ENCODE peak calls at places on chromosomes 1 and 21, in six cellular contexts. G, C, U, L, F and J are unnamed samples.

GRCh38 chr1:43232071-43232470 is 37.7 kb upstream of the TMEM125 start:
- DNase-seq in F (peak; percentile 69), G (no peak), C (peak; percentile 38), L (no peak), U (peak; percentile 18), J (peak; percentile 47)

GRCh38 chr21:41918561-41919358 is 35.1 kb downstream of the C2CD2 start:
- DNase-seq in C (peak; percentile 14), G (peak; percentile 7), F (no peak), U (no peak), L (no peak), J (no peak)

GRCh38 chr1:220942278-220942677 is 63.0 kb downstream of the HLX start:
- DNase-seq in U (no peak), F (no peak), C (no peak), L (no peak), G (no peak), J (no peak)

GRCh38 chr1:18549131-18549530 is 68.4 kb downstream of the KLHDC7A start:
- DNase-seq in G (no peak), C (no peak), U (no peak), F (no peak), L (no peak), J (no peak)

GRCh38 chr1:234862944-234863515 is 253.1 kb upstream of the IRF2BP2 start:
- DNase-seq in U (no peak), C (peak; percentile 84), F (peak; percentile 89), G (peak; percentile 71), L (peak; percentile 69), J (peak; percentile 37)

GRCh38 chr1:226938903-226939438 is 1.1 kb upstream of the COQ8A start:
- DNase-seq in F (peak; percentile 16), G (no peak), C (no peak), L (no peak), U (peak; percentile 21), J (peak; percentile 48)

GRCh38 chr1:117312453-117313138 is 54.7 kb upstream of the MAN1A2 start:
- DNase-seq in L (no peak), F (no peak), C (no peak), U (no peak), G (no peak), J (peak; percentile 39)

GRCh38 chr1:109113787-109114568 is at the start of gene ELAPOR1:
- DNase-seq in G (peak; percentile 76), L (peak; percentile 78), F (no peak), U (no peak), C (no peak), J (no peak)

GRCh38 chr1:202571719-202572339 is 138.4 kb downstream of the SYT2 start:
- DNase-seq in U (no peak), L (no peak), C (peak; percentile 32), G (no peak), F (no peak), J (no peak)

GRCh38 chr1:3714284-3714741 is 37.9 kb upstream of the CCDC27 start:
- DNase-seq in U (no peak), C (peak; percentile 77), L (no peak), F (no peak), G (no peak), J (no peak)

GRCh38 chr1:203117611-203118575 is 9.6 kb upstream of the ADORA1 start:
- DNase-seq in L (peak; percentile 71), F (peak; percentile 77), U (peak; percentile 75), C (peak; percentile 76), G (peak; percentile 73), J (no peak)

GRCh38 chr21:36255650-36256047 is 64.3 kb upstream of the MORC3 start:
- DNase-seq in L (no peak), G (no peak), C (no peak), U (no peak), F (no peak), J (no peak)

GRCh38 chr1:111792249-111792648 is 36.5 kb downstream of the DDX20 start:
- DNase-seq in F (no peak), C (no peak), L (no peak), G (no peak), U (no peak), J (no peak)

GRCh38 chr1:111798580-111798979 is 42.9 kb downstream of the DDX20 start:
- DNase-seq in G (no peak), C (no peak), L (no peak), U (no peak), F (no peak), J (no peak)

GRCh38 chr1:111789666-111790316 is 34.1 kb downstream of the DDX20 start:
- DNase-seq in U (no peak), F (peak; percentile 10), C (no peak), L (no peak), G (no peak), J (no peak)

GRCh38 chr1:111793896-111794295 is 38.2 kb downstream of the DDX20 start:
- DNase-seq in F (peak; percentile 3), G (no peak), L (no peak), C (no peak), U (no peak), J (no peak)

DNA sequence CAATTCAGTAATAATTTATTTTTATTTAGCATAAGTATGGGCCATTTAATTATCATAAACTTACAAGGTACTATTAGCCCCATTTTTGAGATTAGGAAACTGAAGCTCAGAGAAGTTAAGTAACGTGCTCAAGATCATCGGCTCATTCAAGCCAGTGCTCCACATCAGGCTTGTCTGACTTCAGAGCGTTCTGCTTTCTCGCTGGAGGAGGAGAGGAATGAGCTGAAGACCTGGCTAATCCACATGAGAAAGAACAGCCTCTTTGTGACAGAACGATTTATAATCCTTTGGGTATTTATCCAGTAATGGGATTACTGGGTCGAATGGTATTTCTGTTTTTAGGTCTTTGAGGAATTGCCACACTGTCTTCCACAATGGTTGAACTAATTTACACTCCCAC is 39.7 kb downstream of the DDX20 start:
- DNase-seq in U (no peak), C (no peak), L (no peak), F (peak; percentile 10), G (no peak), J (no peak)
- TF ChIP-seq CTCF in U (no peak), C (no peak), L (no peak), F (no peak), G (no peak), J (no peak)

GRCh38 chr21:44989538-44989888 is 49.7 kb downstream of the SLX9 start:
- DNase-seq in U (no peak), C (peak; percentile 53), L (no peak), F (peak; percentile 66), G (no peak), J (no peak)
- H3K27ac ChIP-seq in U (no peak overlapping the region), C (peak overlapping the region; percentile 74), L (peak overlapping the region; percentile 79), F (peak overlapping the region; percentile 70), G (no peak overlapping the region), J (no peak overlapping the region)

GRCh38 chr1:74593887-74594866 is 79.4 kb downstream of the ERICH3 start:
- DNase-seq in G (no peak), U (no peak), C (no peak), F (no peak), L (no peak), J (no peak)
- H3K27me3 ChIP-seq in G (no peaks in the 10 kb centered on the region), U (no peaks in the 10 kb centered on the region), C (no peaks in the 10 kb centered on the region), F (no peaks in the 10 kb centered on the region), L (no peaks in the 10 kb centered on the region), J (no peaks in the 10 kb centered on the region)

GRCh38 chr1:97046765-97047411 is 325.3 kb downstream of the PTBP2 start:
- DNase-seq in C (no peak), F (no peak), L (no peak), U (no peak), G (no peak), J (no peak)

GRCh38 chr1:97051823-97052222 is 330.2 kb downstream of the PTBP2 start:
- DNase-seq in G (no peak), U (no peak), C (no peak), L (no peak), F (no peak), J (no peak)

GRCh38 chr1:97053275-97053674 is 331.7 kb downstream of the PTBP2 start:
- DNase-seq in C (no peak), G (no peak), L (no peak), U (no peak), F (no peak), J (no peak)

GRCh38 chr1:97047412-97047793 is 325.8 kb downstream of the PTBP2 start:
- DNase-seq in U (no peak), L (no peak), C (no peak), F (no peak), G (no peak), J (no peak)

DNA sequence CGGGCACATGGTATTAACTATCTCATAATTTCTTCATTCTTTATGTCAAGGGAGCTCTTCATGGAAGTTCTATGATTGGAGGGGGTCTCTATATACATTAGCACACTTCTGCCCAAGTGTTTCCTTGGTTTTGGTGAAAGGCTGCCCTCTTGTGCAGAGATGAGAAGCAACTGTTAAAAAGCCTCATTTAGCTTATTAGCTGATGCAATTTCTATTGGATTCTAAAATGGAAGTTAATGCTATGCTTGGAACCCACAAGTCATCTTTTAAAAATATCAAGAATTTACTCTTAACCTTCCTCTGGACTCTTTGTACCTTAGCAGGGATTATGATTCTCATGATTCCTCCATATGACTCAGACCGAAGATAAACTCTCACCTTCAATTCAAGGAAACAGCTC is 328.9 kb downstream of the PTBP2 start:
- DNase-seq in U (no peak), L (no peak), G (no peak), F (no peak), C (no peak), J (no peak)
- TF ChIP-seq CTCF in U (peak; percentile 38), L (no peak), G (peak; percentile 19), F (no peak), C (no peak), J (peak; percentile 42)

DNA sequence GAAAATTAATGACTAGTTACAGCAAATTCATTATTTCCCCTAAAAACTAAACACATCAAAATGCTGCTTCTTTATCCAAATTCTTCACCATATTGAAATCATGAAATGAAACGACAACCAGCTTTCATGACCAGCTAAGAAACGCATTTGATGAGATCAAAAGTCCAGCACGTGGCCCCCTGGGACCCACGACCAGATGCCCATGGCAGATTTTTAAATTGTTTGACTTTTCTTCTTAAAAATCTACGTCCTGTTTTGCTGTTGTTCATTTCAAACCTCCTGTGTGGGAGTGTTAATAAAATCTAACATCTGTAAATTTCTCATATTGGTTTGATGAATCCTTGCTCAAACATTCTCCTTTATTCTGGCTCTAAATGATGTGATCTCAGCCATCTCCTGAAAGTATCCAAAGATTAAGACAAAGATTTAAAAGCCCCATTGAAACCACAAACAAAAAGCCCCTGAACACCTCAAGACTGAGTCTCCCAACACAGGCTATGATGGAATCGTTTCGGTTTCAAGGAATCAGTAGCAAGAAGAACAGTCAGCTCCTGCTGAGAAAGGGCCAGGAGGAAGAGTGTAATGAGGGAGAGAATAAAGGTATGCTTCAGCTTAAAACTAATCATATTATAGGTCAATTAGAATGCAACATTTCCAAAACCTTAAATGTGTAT is 523.6 kb downstream of the SMYD3 start:
- DNase-seq in C (no peak), G (no peak), U (no peak), F (no peak), L (no peak), J (no peak)
- H3K27ac ChIP-seq in C (no peak overlapping the region), G (no peak overlapping the region), U (no peak overlapping the region), F (no peak overlapping the region), L (no peak overlapping the region), J (no peak overlapping the region)